ENCODE peak calls at places on chromosome 12, in eight cellular contexts. E is cardiac muscle cell, K is GM06990, G is astrocyte, O is lung, H is transverse colon, W is GM23338, S is testis. A is an unnamed sample.

GRCh38 chr12:116882742-116883141 is 1.5 kb upstream of the HRK start:
- DNase-seq in S (no peak), W (peak), G (no peak), E (no peak), K (no peak), H (no peak), O (no peak), A (peak)

GRCh38 chr12:48973992-48974673 is 2.6 kb upstream of the WNT10B start:
- DNase-seq in S (peak), E (peak), H (no peak), G (peak), W (peak), K (no peak), O (no peak), A (peak)

GRCh38 chr12:109088818-109089217 is 4.5 kb downstream of the ALKBH2 start:
- DNase-seq in K (no peak), G (no peak), S (no peak), W (no peak), O (no peak), H (no peak), E (no peak), A (peak)

GRCh38 chr12:100986595-100987547 is 192.3 kb downstream of the ANO4 start:
- DNase-seq in H (no peak), S (no peak), G (peak), E (no peak), O (no peak), W (peak), K (no peak), A (no peak)

GRCh38 chr12:52238206-52238840 is 5.3 kb downstream of the KRT7 start:
- DNase-seq in G (no peak), W (no peak), S (no peak), O (no peak), E (no peak), H (no peak), K (no peak), A (no peak)

GRCh38 chr12:88946377-88946997 is 366.2 kb upstream of the KITLG start:
- DNase-seq in K (peak), E (no peak), H (no peak), W (no peak), G (peak), S (no peak), O (peak), A (peak)

GRCh38 chr12:90036641-90037040 is 328.0 kb upstream of the ATP2B1 start:
- DNase-seq in S (no peak), G (peak), K (no peak), O (no peak), E (no peak), W (no peak), H (no peak), A (peak)

GRCh38 chr12:62799126-62799736 is 135.7 kb downstream of the PPM1H start:
- DNase-seq in H (peak), W (peak), S (peak), E (peak), K (no peak), G (peak), O (peak), A (peak)

GRCh38 chr12:78096909-78097597 is 266.4 kb downstream of the NAV3 start:
- DNase-seq in S (no peak), E (no peak), G (peak), W (no peak), K (no peak), O (no peak), H (no peak), A (peak)

GRCh38 chr12:94618995-94619695 is 31.2 kb downstream of the TMCC3 start:
- DNase-seq in H (no peak), S (no peak), K (no peak), W (no peak), G (peak), E (no peak), O (no peak), A (peak)

GRCh38 chr12:62604856-62605255 is 138.2 kb downstream of the MON2 start:
- DNase-seq in K (no peak), O (no peak), W (no peak), E (no peak), G (peak), S (no peak), H (no peak), A (peak)

GRCh38 chr12:131862994-131863710 is 31.3 kb upstream of the ULK1 start:
- DNase-seq in H (no peak), G (peak), W (no peak), S (no peak), O (no peak), K (no peak), E (no peak), A (peak)

GRCh38 chr12:49389092-49389703 is 21.9 kb downstream of the SPATS2 start:
- DNase-seq in S (peak), E (peak), O (peak), K (no peak), H (peak), W (peak), G (no peak), A (no peak)

GRCh38 chr12:91893476-91893875 is 252.2 kb downstream of the BTG1 start:
- DNase-seq in K (no peak), W (no peak), H (no peak), E (no peak), S (no peak), G (no peak), O (no peak), A (no peak)

GRCh38 chr12:32509328-32510122 is 110.2 kb downstream of the FGD4 start:
- DNase-seq in W (no peak), S (no peak), E (no peak), G (no peak), K (no peak), H (no peak), O (no peak), A (no peak)

GRCh38 chr12:5745251-5745888 is 199.7 kb downstream of the ANO2 start:
- DNase-seq in S (peak), W (peak), H (peak), E (peak), K (no peak), O (peak), G (no peak), A (peak)

GRCh38 chr12:32768518-32768917 is 12.8 kb upstream of the YARS2 start:
- DNase-seq in E (no peak), K (no peak), G (no peak), S (no peak), W (no peak), O (no peak), H (no peak), A (no peak)

GRCh38 chr12:30878034-30878433 is 48.5 kb upstream of the TSPAN11 start:
- DNase-seq in H (no peak), G (no peak), S (no peak), E (no peak), O (no peak), W (no peak), K (no peak), A (no peak)

GRCh38 chr12:62640910-62641448 is 174.4 kb downstream of the MON2 start:
- DNase-seq in K (peak), E (no peak), W (no peak), G (peak), S (no peak), H (no peak), O (no peak), A (peak)

GRCh38 chr12:63752283-63752682 is 27.4 kb upstream of the RXYLT1 start:
- DNase-seq in G (no peak), H (no peak), K (no peak), O (no peak), W (no peak), S (no peak), E (no peak), A (no peak)

GRCh38 chr12:22299294-22299912 is 35.1 kb downstream of the ST8SIA1 start:
- DNase-seq in K (no peak), E (no peak), H (no peak), O (no peak), W (peak), G (no peak), S (no peak), A (no peak)

GRCh38 chr12:67623259-67623658 is 25.3 kb upstream of the DYRK2 start:
- DNase-seq in O (no peak), S (no peak), W (no peak), H (no peak), K (no peak), E (no peak), G (no peak), A (no peak)
- H3K4me3 ChIP-seq in O (no peak), S (no peak), W (no peak), H (no peak), K (no peak), E (no peak), G (no peak), A (no peak)

DNA sequence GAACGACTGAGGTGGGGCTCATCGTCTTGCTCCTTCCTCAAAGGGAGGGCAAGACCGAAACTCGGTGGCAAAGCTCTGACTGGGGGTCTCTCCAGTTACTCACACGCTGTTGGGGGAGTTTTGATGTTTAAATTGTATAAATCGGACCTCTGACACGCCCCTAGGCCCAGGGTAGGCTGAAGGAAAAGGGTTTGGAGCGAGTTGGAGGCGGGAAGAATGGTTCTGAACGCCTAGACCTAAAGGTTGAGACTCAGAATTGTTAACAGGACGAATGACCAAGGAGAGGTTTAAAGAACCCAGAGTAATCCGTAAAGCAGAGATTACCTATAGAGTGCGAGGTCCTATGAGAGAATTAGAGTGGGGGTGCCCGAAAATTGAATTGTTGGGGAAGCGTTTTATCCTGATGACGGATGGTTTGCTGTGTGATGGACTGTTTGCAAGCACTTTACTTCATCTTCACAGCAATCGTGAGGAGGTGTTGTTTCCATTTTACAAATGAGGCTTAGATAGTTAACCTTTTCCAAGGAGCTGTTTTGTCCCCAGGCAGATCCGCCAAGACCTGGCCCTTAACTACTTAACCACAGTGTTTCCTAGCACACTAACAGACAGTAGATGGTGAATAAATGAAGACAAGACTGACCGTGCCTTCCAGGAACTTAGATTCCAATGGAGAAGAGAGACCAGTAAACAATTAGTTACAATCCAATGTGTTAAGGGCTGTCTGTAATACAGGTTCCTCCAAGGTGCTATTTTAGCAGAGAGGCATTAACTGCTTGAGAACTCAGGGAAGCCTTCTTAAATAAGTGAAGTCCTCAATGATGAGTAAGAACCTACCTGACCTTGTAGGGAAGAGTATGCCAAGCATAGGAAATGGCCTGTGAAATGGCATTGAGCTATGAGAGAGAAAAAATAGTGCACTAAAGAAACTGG is 929 bp upstream of the UBE2N start:
- DNase-seq in W (no peak), K (no peak), H (no peak), O (no peak), G (no peak), E (peak), S (no peak), A (no peak)
- TF ChIP-seq CTCF in W (no peak), K (no peak), H (no peak), O (no peak), G (no peak), E (no peak), S (no peak), A (no peak)

GRCh38 chr12:82055391-82055790 is 296.2 kb upstream of the PPFIA2 start:
- DNase-seq in E (no peak), K (no peak), G (no peak), W (no peak), H (no peak), S (no peak), O (no peak), A (no peak)

GRCh38 chr12:82058197-82058596 is 299.0 kb upstream of the PPFIA2 start:
- DNase-seq in K (no peak), H (no peak), S (no peak), E (no peak), O (no peak), G (no peak), W (no peak), A (no peak)

DNA sequence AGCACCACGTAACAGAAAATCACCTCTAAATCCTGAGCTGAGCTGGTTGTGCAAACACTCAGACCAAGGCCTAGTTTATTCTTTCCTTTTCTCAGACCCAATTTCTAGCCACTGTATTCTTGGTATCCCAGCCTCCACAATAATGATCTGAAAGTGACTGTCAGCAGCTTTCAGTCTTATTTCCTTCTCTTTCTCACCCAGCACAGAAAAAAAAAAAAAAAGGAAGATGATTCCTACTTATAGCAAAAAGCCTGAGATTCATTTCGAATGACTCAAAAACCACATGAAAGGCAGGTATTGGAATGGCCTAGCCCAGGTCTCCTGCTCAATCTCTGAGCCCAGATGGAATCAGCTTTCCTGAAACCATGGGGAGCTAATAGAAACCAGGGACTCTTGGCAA is 298.6 kb upstream of the PPFIA2 start:
- DNase-seq in E (no peak), H (no peak), G (peak), S (no peak), O (no peak), K (no peak), W (no peak), A (no peak)
- H3K4me3 ChIP-seq in E (no peak), H (no peak), G (no peak), S (no peak), O (no peak), K (no peak), W (no peak), A (no peak)

GRCh38 chr12:47801170-47801903 is 18.4 kb downstream of the HDAC7 start:
- DNase-seq in S (no peak), H (no peak), W (no peak), G (no peak), K (no peak), O (no peak), E (no peak), A (no peak)
- TF ChIP-seq CTCF in S (no peak), H (no peak), W (no peak), G (no peak), K (no peak), O (no peak), E (peak), A (peak)

GRCh38 chr12:104465379-104465778 is 8.6 kb downstream of the CHST11 start:
- DNase-seq in H (no peak), O (no peak), E (no peak), K (no peak), S (no peak), W (no peak), G (no peak), A (no peak)

GRCh38 chr12:104466694-104467345 is 10.1 kb downstream of the CHST11 start:
- DNase-seq in O (no peak), K (no peak), S (no peak), G (no peak), E (no peak), W (no peak), H (no peak), A (no peak)

GRCh38 chr12:104469066-104469465 is 12.3 kb downstream of the CHST11 start:
- DNase-seq in K (no peak), G (no peak), H (no peak), S (peak), E (no peak), O (no peak), W (no peak), A (no peak)

GRCh38 chr12:104469523-104469922 is 12.8 kb downstream of the CHST11 start:
- DNase-seq in W (no peak), E (no peak), H (no peak), S (no peak), K (no peak), G (no peak), O (no peak), A (no peak)

DNA sequence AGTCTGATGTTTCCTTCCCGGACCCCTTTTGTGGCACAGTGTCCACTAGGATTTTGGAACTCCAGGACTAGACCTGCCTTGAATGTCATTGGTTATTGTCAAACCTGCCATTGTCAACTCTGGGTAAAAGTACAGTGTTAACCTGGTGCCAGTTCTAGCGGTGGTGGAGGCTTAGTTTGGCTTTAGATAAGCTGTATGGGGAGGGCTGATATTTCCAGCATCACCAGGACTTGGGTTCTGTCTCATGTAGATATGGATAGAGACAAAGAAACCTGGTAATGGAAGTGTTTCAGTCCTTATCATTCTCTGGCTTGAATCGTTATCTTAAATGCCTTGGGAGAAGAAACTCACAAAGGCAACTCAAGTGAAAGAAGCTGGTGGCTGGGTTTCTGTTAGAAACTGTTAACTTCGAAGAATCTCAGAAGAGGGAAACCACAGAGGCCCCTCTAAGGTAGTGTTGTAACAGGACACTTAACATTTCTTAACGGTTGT is 10.6 kb downstream of the CHST11 start:
- DNase-seq in W (no peak), E (no peak), O (no peak), G (no peak), K (no peak), S (no peak), H (no peak), A (no peak)
- H3K4me3 ChIP-seq in W (no peak), E (no peak), O (no peak), G (no peak), K (peak), S (no peak), H (no peak), A (no peak)

GRCh38 chr12:27802936-27803335 is 22.9 kb upstream of the MANSC4 start:
- DNase-seq in O (no peak), H (no peak), G (no peak), E (no peak), W (no peak), K (no peak), S (peak), A (no peak)

GRCh38 chr12:27805238-27805637 is 25.2 kb upstream of the MANSC4 start:
- DNase-seq in E (no peak), O (no peak), G (no peak), H (no peak), W (no peak), S (no peak), K (no peak), A (no peak)

GRCh38 chr12:27810756-27811155 is 30.7 kb upstream of the MANSC4 start:
- DNase-seq in O (no peak), E (no peak), W (no peak), H (no peak), G (no peak), S (no peak), K (no peak), A (no peak)

GRCh38 chr12:27808831-27809230 is 28.8 kb upstream of the MANSC4 start:
- DNase-seq in G (no peak), H (no peak), W (no peak), O (no peak), K (no peak), E (no peak), S (no peak), A (no peak)

GRCh38 chr12:27807063-27807703 is 27.1 kb upstream of the MANSC4 start:
- DNase-seq in S (no peak), K (no peak), G (no peak), E (no peak), O (no peak), H (no peak), W (peak), A (no peak)
- TF ChIP-seq CTCF in S (no peak), K (peak), G (no peak), E (no peak), O (no peak), H (no peak), W (peak), A (no peak)

GRCh38 chr12:12356467-12356885 is 402 bp upstream of the BORCS5 start:
- DNase-seq in E (no peak), S (no peak), G (no peak), O (no peak), H (no peak), W (no peak), K (no peak), A (no peak)

GRCh38 chr12:12349711-12350665 is at the start of gene MANSC1:
- DNase-seq in O (peak), G (no peak), K (peak), E (peak), W (peak), S (peak), H (peak), A (peak)

GRCh38 chr12:12353276-12353675 is 3.2 kb upstream of the MANSC1 start:
- DNase-seq in S (no peak), O (no peak), E (no peak), W (no peak), H (no peak), G (no peak), K (no peak), A (no peak)

GRCh38 chr12:12353807-12354206 is 3.1 kb upstream of the BORCS5 start:
- DNase-seq in S (no peak), E (no peak), W (no peak), H (no peak), K (no peak), O (no peak), G (no peak), A (no peak)

GRCh38 chr12:12350868-12351463 is 924 bp upstream of the MANSC1 start:
- DNase-seq in E (no peak), G (no peak), O (no peak), K (no peak), S (no peak), W (no peak), H (peak), A (no peak)
- H3K4me3 ChIP-seq in E (no peak), G (no peak), O (no peak), K (no peak), S (no peak), W (peak), H (no peak), A (no peak)

GRCh38 chr12:118432812-118433540 is 56.6 kb downstream of the SUDS3 start:
- DNase-seq in O (no peak), S (no peak), G (no peak), E (no peak), K (no peak), W (no peak), H (peak), A (no peak)

GRCh38 chr12:118439068-118439467 is 62.7 kb downstream of the SUDS3 start:
- DNase-seq in S (no peak), K (no peak), H (no peak), G (no peak), O (no peak), W (no peak), E (no peak), A (no peak)

GRCh38 chr12:118430516-118430915 is 54.2 kb downstream of the SUDS3 start:
- DNase-seq in G (no peak), S (no peak), H (no peak), E (no peak), O (no peak), W (no peak), K (no peak), A (no peak)

GRCh38 chr12:118436986-118437385 is 60.6 kb downstream of the SUDS3 start:
- DNase-seq in W (no peak), G (peak), S (no peak), O (no peak), E (no peak), H (no peak), K (no peak), A (peak)

DNA sequence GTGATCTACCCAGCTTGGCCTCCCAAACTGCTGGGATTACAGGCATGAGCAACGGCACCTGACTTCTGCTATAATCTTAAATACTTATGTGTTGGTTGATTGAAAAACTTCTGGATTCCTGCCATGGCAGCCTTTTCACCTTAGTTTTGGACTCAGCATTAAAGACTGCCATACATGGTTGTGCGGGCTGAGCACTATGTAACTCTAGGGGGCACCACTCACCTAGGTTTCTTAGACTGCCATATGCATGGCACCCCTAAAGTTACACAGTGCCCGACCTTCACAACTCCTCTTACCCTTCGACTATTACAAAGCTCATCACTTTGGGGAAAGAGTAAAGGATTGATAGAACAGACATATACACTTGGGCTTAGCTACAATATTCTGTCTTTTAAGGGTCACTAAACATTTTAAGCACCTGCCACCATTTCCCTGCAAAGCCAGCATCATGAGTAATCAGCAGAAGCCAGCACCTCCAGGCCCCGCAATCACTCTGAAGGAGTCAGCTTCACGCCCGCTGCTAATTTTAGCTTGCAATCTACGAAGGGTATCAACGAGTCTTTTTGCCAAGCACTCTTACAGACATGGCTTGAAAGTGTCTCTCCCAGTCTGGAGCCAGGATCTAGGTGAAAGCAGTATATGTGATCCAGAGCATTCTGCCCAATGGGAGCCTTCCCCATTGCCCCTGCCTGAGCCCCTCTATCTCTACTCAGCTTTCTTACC is 59.8 kb downstream of the SUDS3 start:
- DNase-seq in K (no peak), O (no peak), E (peak), S (no peak), H (no peak), W (peak), G (no peak), A (no peak)
- TF ChIP-seq CTCF in K (peak), O (no peak), E (no peak), S (no peak), H (no peak), W (peak), G (no peak), A (no peak)

A was measured in fibroblast of pulmonary artery.